ENCODE peak calls at places on chromosomes 6 and 20, in ten cellular contexts. One of them, this sample, is unnamed.

GRCh38 chr6:22906091-22906549 is 336.8 kb downstream of the HDGFL1 start:
- DNase-seq in EL: peak; percentile 58
- DNase-seq in type B pancreatic cell: no peak
- DNase-seq in activated CD8-positive, alpha-beta T cell treated with anti-CD3 and anti-CD28 coated beads for 36 hours: no peak
- DNase-seq in neural progenitor cell: peak; percentile 24
- DNase-seq in SK-N-DZ: no peak
- DNase-seq in right lobe of liver: no peak
- DNase-seq in ACHN: peak; percentile 48
- DNase-seq in H7: peak; percentile 30
- DNase-seq in spleen: no peak
- DNase-seq in this sample: no peak

GRCh38 chr6:7673063-7673536 is 52.8 kb upstream of the BMP6 start:
- DNase-seq in right lobe of liver: no peak
- DNase-seq in type B pancreatic cell: no peak
- DNase-seq in EL: peak; percentile 53
- DNase-seq in activated CD8-positive, alpha-beta T cell treated with anti-CD3 and anti-CD28 coated beads for 36 hours: peak; percentile 8
- DNase-seq in neural progenitor cell: peak; percentile 81
- DNase-seq in H7: peak; percentile 79
- DNase-seq in SK-N-DZ: no peak
- DNase-seq in spleen: peak; percentile 59
- DNase-seq in ACHN: no peak
- DNase-seq in this sample: no peak

GRCh38 chr20:33684533-33685327 is 1.5 kb downstream of the E2F1 start:
- DNase-seq in right lobe of liver: no peak
- DNase-seq in EL: no peak
- DNase-seq in type B pancreatic cell: no peak
- DNase-seq in H7: peak; percentile 82
- DNase-seq in SK-N-DZ: peak; percentile 93
- DNase-seq in neural progenitor cell: peak; percentile 84
- DNase-seq in spleen: no peak
- DNase-seq in activated CD8-positive, alpha-beta T cell treated with anti-CD3 and anti-CD28 coated beads for 36 hours: no peak
- DNase-seq in ACHN: no peak
- DNase-seq in this sample: peak; percentile 56

GRCh38 chr20:2986466-2986865 is 57.0 kb upstream of the GNRH2 start:
- DNase-seq in right lobe of liver: no peak
- DNase-seq in H7: no peak
- DNase-seq in type B pancreatic cell: no peak
- DNase-seq in ACHN: no peak
- DNase-seq in neural progenitor cell: no peak
- DNase-seq in activated CD8-positive, alpha-beta T cell treated with anti-CD3 and anti-CD28 coated beads for 36 hours: peak; percentile 87
- DNase-seq in spleen: no peak
- DNase-seq in EL: peak; percentile 10
- DNase-seq in SK-N-DZ: no peak
- DNase-seq in this sample: no peak

GRCh38 chr6:163459536-163459935 is 45.0 kb downstream of the QKI start:
- DNase-seq in spleen: no peak
- DNase-seq in type B pancreatic cell: no peak
- DNase-seq in activated CD8-positive, alpha-beta T cell treated with anti-CD3 and anti-CD28 coated beads for 36 hours: no peak
- DNase-seq in neural progenitor cell: no peak
- DNase-seq in SK-N-DZ: no peak
- DNase-seq in H7: no peak
- DNase-seq in EL: no peak
- DNase-seq in right lobe of liver: no peak
- DNase-seq in ACHN: peak; percentile 12
- DNase-seq in this sample: no peak

GRCh38 chr6:81606965-81607381 is 145.5 kb downstream of the TENT5A start:
- DNase-seq in ACHN: no peak
- DNase-seq in EL: peak; percentile 83
- DNase-seq in activated CD8-positive, alpha-beta T cell treated with anti-CD3 and anti-CD28 coated beads for 36 hours: no peak
- DNase-seq in type B pancreatic cell: no peak
- DNase-seq in spleen: no peak
- DNase-seq in right lobe of liver: no peak
- DNase-seq in SK-N-DZ: no peak
- DNase-seq in neural progenitor cell: no peak
- DNase-seq in H7: no peak
- DNase-seq in this sample: no peak

GRCh38 chr6:44010411-44011349 is 116.6 kb downstream of the MRPL14 start:
- DNase-seq in spleen: peak; percentile 61
- DNase-seq in activated CD8-positive, alpha-beta T cell treated with anti-CD3 and anti-CD28 coated beads for 36 hours: peak; percentile 34
- DNase-seq in H7: no peak
- DNase-seq in type B pancreatic cell: no peak
- DNase-seq in right lobe of liver: peak; percentile 48
- DNase-seq in ACHN: peak; percentile 98
- DNase-seq in neural progenitor cell: no peak
- DNase-seq in EL: peak; percentile 99
- DNase-seq in SK-N-DZ: peak; percentile 60
- DNase-seq in this sample: peak; percentile 46

GRCh38 chr6:56693246-56693607 is 50.5 kb upstream of the DST start:
- DNase-seq in EL: peak; percentile 95
- DNase-seq in ACHN: peak; percentile 73
- DNase-seq in right lobe of liver: peak; percentile 90
- DNase-seq in neural progenitor cell: no peak
- DNase-seq in activated CD8-positive, alpha-beta T cell treated with anti-CD3 and anti-CD28 coated beads for 36 hours: no peak
- DNase-seq in SK-N-DZ: no peak
- DNase-seq in type B pancreatic cell: no peak
- DNase-seq in spleen: peak; percentile 54
- DNase-seq in H7: no peak
- DNase-seq in this sample: no peak

GRCh38 chr6:167465497-167465896 is 140.6 kb downstream of the TTLL2 start:
- DNase-seq in activated CD8-positive, alpha-beta T cell treated with anti-CD3 and anti-CD28 coated beads for 36 hours: no peak
- DNase-seq in EL: no peak
- DNase-seq in spleen: no peak
- DNase-seq in ACHN: no peak
- DNase-seq in neural progenitor cell: no peak
- DNase-seq in SK-N-DZ: no peak
- DNase-seq in type B pancreatic cell: no peak
- DNase-seq in right lobe of liver: no peak
- DNase-seq in H7: no peak
- DNase-seq in this sample: no peak

GRCh38 chr6:31270788-31271640 is 878 bp downstream of the HLA-C start:
- DNase-seq in EL: peak; percentile 73
- DNase-seq in H7: peak; percentile 58
- DNase-seq in right lobe of liver: peak; percentile 76
- DNase-seq in activated CD8-positive, alpha-beta T cell treated with anti-CD3 and anti-CD28 coated beads for 36 hours: peak; percentile 66
- DNase-seq in spleen: peak; percentile 95
- DNase-seq in type B pancreatic cell: no peak
- DNase-seq in ACHN: peak; percentile 76
- DNase-seq in SK-N-DZ: no peak
- DNase-seq in neural progenitor cell: peak; percentile 71
- DNase-seq in this sample: peak; percentile 14

GRCh38 chr20:62606551-62607201 is 35.6 kb upstream of the SLCO4A1 start:
- DNase-seq in type B pancreatic cell: no peak
- DNase-seq in spleen: no peak
- DNase-seq in EL: peak; percentile 63
- DNase-seq in SK-N-DZ: no peak
- DNase-seq in right lobe of liver: no peak
- DNase-seq in ACHN: peak; percentile 90
- DNase-seq in neural progenitor cell: no peak
- DNase-seq in H7: no peak
- DNase-seq in activated CD8-positive, alpha-beta T cell treated with anti-CD3 and anti-CD28 coated beads for 36 hours: no peak
- DNase-seq in this sample: peak; percentile 84

GRCh38 chr6:129567374-129567773 is 142.6 kb downstream of the ARHGAP18 start:
- DNase-seq in type B pancreatic cell: no peak
- DNase-seq in SK-N-DZ: peak; percentile 23
- DNase-seq in neural progenitor cell: peak; percentile 57
- DNase-seq in ACHN: peak; percentile 36
- DNase-seq in H7: peak; percentile 3
- DNase-seq in spleen: no peak
- DNase-seq in activated CD8-positive, alpha-beta T cell treated with anti-CD3 and anti-CD28 coated beads for 36 hours: peak; percentile 80
- DNase-seq in right lobe of liver: no peak
- DNase-seq in EL: peak; percentile 15
- DNase-seq in this sample: peak; percentile 44

GRCh38 chr6:81396916-81397315 is 355.6 kb downstream of the TENT5A start:
- DNase-seq in ACHN: no peak
- DNase-seq in right lobe of liver: no peak
- DNase-seq in H7: no peak
- DNase-seq in type B pancreatic cell: no peak
- DNase-seq in spleen: no peak
- DNase-seq in SK-N-DZ: no peak
- DNase-seq in neural progenitor cell: no peak
- DNase-seq in EL: no peak
- DNase-seq in activated CD8-positive, alpha-beta T cell treated with anti-CD3 and anti-CD28 coated beads for 36 hours: no peak
- DNase-seq in this sample: no peak

GRCh38 chr20:57060407-57061057 is 205.9 kb downstream of the BMP7 start:
- DNase-seq in right lobe of liver: no peak
- DNase-seq in neural progenitor cell: no peak
- DNase-seq in spleen: no peak
- DNase-seq in H7: no peak
- DNase-seq in type B pancreatic cell: no peak
- DNase-seq in activated CD8-positive, alpha-beta T cell treated with anti-CD3 and anti-CD28 coated beads for 36 hours: no peak
- DNase-seq in SK-N-DZ: no peak
- DNase-seq in ACHN: no peak
- DNase-seq in EL: no peak
- DNase-seq in this sample: no peak

GRCh38 chr6:73743556-73743955 is 47.6 kb downstream of the CD109 start:
- DNase-seq in SK-N-DZ: no peak
- DNase-seq in ACHN: no peak
- DNase-seq in type B pancreatic cell: no peak
- DNase-seq in neural progenitor cell: no peak
- DNase-seq in EL: no peak
- DNase-seq in spleen: no peak
- DNase-seq in activated CD8-positive, alpha-beta T cell treated with anti-CD3 and anti-CD28 coated beads for 36 hours: no peak
- DNase-seq in right lobe of liver: no peak
- DNase-seq in H7: no peak
- DNase-seq in this sample: no peak

GRCh38 chr20:32476684-32477593 is 108.2 kb downstream of the NOL4L start:
- DNase-seq in EL: no peak
- DNase-seq in SK-N-DZ: no peak
- DNase-seq in H7: peak; percentile 65
- DNase-seq in activated CD8-positive, alpha-beta T cell treated with anti-CD3 and anti-CD28 coated beads for 36 hours: no peak
- DNase-seq in spleen: peak; percentile 56
- DNase-seq in ACHN: no peak
- DNase-seq in right lobe of liver: peak; percentile 55
- DNase-seq in type B pancreatic cell: no peak
- DNase-seq in neural progenitor cell: no peak
- DNase-seq in this sample: no peak

GRCh38 chr6:150528648-150529285 is 70.9 kb upstream of the PLEKHG1 start:
- DNase-seq in right lobe of liver: peak; percentile 62
- DNase-seq in spleen: peak; percentile 85
- DNase-seq in SK-N-DZ: no peak
- DNase-seq in EL: peak; percentile 40
- DNase-seq in ACHN: peak; percentile 38
- DNase-seq in H7: peak; percentile 75
- DNase-seq in neural progenitor cell: peak; percentile 77
- DNase-seq in type B pancreatic cell: no peak
- DNase-seq in activated CD8-positive, alpha-beta T cell treated with anti-CD3 and anti-CD28 coated beads for 36 hours: peak; percentile 5
- DNase-seq in this sample: no peak

GRCh38 chr20:33731693-33732165 is at the start of gene ZNF341:
- DNase-seq in right lobe of liver: peak; percentile 93
- DNase-seq in H7: peak; percentile 94
- DNase-seq in activated CD8-positive, alpha-beta T cell treated with anti-CD3 and anti-CD28 coated beads for 36 hours: peak; percentile 90
- DNase-seq in neural progenitor cell: peak; percentile 97
- DNase-seq in ACHN: peak; percentile 85
- DNase-seq in EL: peak; percentile 85
- DNase-seq in type B pancreatic cell: peak; percentile 99
- DNase-seq in SK-N-DZ: peak; percentile 94
- DNase-seq in spleen: peak; percentile 98
- DNase-seq in this sample: peak; percentile 95

GRCh38 chr20:51189814-51190782 is 167.2 kb upstream of the KCNG1 start:
- DNase-seq in activated CD8-positive, alpha-beta T cell treated with anti-CD3 and anti-CD28 coated beads for 36 hours: no peak
- DNase-seq in EL: no peak
- DNase-seq in right lobe of liver: no peak
- DNase-seq in H7: no peak
- DNase-seq in SK-N-DZ: peak; percentile 32
- DNase-seq in neural progenitor cell: no peak
- DNase-seq in ACHN: no peak
- DNase-seq in type B pancreatic cell: no peak
- DNase-seq in spleen: no peak
- DNase-seq in this sample: no peak

This sample was measured in BE2C.